ENCODE peak calls at places on chromosomes 12 and 14, in nine cellular contexts. G is WERI-Rb-1, P is Panc1, J is heart right ventricle, Y is A549, F is neural progenitor cell, V is fibroblast of mammary gland, O is small intestine, E is thoracic aorta. L is an unnamed sample.

GRCh38 chr12:63064080-63064479 is 86.9 kb downstream of the AVPR1A start:
- DNase-seq in J (no peak), Y (no peak), V (peak), E (no peak), P (no peak), F (no peak), O (no peak), G (no peak), L (no peak)

GRCh38 chr12:96471368-96472040 is 17.9 kb upstream of the CFAP54 start:
- DNase-seq in O (no peak), V (peak), Y (no peak), P (no peak), G (no peak), E (no peak), F (no peak), J (no peak), L (no peak)

GRCh38 chr14:69665596-69665995 is 54.2 kb downstream of the SUSD6 start:
- DNase-seq in J (no peak), Y (no peak), V (no peak), E (no peak), P (no peak), O (no peak), G (no peak), F (no peak), L (no peak)

GRCh38 chr12:127943481-127944210 is 323.3 kb upstream of the TMEM132C start:
- DNase-seq in J (no peak), F (no peak), Y (no peak), E (no peak), O (no peak), P (no peak), V (no peak), G (no peak), L (no peak)

GRCh38 chr12:32108829-32109228 is 2.2 kb downstream of the BICD1 start:
- DNase-seq in G (no peak), V (no peak), F (no peak), Y (no peak), P (no peak), E (no peak), O (no peak), J (no peak), L (no peak)

GRCh38 chr14:24430143-24430681 is 458 bp downstream of the KHNYN start:
- DNase-seq in J (peak), V (peak), Y (peak), F (peak), G (peak), E (no peak), P (no peak), O (peak), L (peak)

GRCh38 chr12:68612245-68612644 is 1.5 kb downstream of the RAP1B start:
- DNase-seq in J (no peak), G (no peak), E (no peak), F (no peak), P (no peak), Y (no peak), O (peak), V (peak), L (no peak)

GRCh38 chr12:82842480-82842879 is 155.8 kb downstream of the TMTC2 start:
- DNase-seq in P (no peak), F (no peak), J (no peak), O (no peak), V (no peak), E (no peak), G (no peak), Y (no peak), L (no peak)

GRCh38 chr12:125408718-125409117 is 343.5 kb downstream of the AACS start:
- DNase-seq in E (no peak), V (no peak), F (no peak), O (no peak), Y (no peak), J (no peak), P (no peak), G (no peak), L (no peak)

GRCh38 chr12:110022980-110023633 is 23.9 kb downstream of the ANKRD13A start:
- DNase-seq in P (no peak), F (peak), V (peak), E (no peak), O (no peak), Y (no peak), J (no peak), G (no peak), L (no peak)

GRCh38 chr12:67068773-67069450 is 200.2 kb upstream of the CAND1 start:
- DNase-seq in J (no peak), G (peak), F (peak), E (no peak), O (peak), P (no peak), V (peak), Y (peak), L (no peak)

GRCh38 chr14:59332727-59333126 is 132.5 kb downstream of the GPR135 start:
- DNase-seq in Y (peak), F (no peak), J (peak), O (no peak), V (peak), P (no peak), E (no peak), G (no peak), L (no peak)

GRCh38 chr12:6535960-6536847 is 1.9 kb downstream of the GAPDH start:
- DNase-seq in P (no peak), F (no peak), G (no peak), V (no peak), O (peak), J (no peak), E (no peak), Y (no peak), L (no peak)

GRCh38 chr14:25049127-25049558 is 804 bp downstream of the STXBP6 start:
- DNase-seq in Y (no peak), P (no peak), G (no peak), V (no peak), E (no peak), J (no peak), F (no peak), O (peak), L (peak)

GRCh38 chr12:130764475-130765185 is 48.5 kb upstream of the RIMBP2 start:
- DNase-seq in J (no peak), P (peak), E (no peak), O (no peak), G (no peak), V (peak), Y (peak), F (no peak), L (no peak)

GRCh38 chr14:89572566-89573398 is 155.7 kb upstream of the FOXN3 start:
- DNase-seq in J (no peak), G (no peak), V (no peak), P (no peak), F (no peak), E (no peak), O (peak), Y (no peak), L (no peak)

GRCh38 chr12:120091371-120092090 is 25.0 kb downstream of the RAB35 start:
- DNase-seq in P (no peak), O (no peak), V (no peak), Y (no peak), G (no peak), E (no peak), F (no peak), J (no peak), L (no peak)

GRCh38 chr12:7479784-7480183 is 23.8 kb downstream of the CD163 start:
- DNase-seq in P (no peak), O (no peak), E (no peak), J (no peak), Y (no peak), F (no peak), G (no peak), V (peak), L (no peak)

DNA sequence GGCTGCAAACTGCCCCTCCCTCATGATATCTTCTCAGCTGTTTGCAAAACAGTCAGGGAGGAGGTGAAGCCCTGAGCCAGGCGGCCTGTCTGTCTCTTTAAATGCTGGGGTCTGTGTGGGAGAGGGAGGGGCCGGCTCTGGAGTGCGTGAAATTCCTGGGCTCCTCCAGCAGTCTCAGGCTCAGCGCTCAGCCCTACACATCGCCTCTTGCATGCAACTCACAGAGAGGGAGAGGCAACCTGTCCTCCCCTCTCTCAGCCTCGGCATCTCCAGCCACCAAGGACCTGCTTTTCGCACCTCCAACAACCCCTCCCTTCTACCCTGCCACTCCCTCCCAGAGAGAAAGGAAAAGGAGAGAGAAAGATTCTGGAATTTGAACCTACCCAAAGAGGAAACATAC is at the start of gene NRXN3:
- DNase-seq in J (no peak), Y (no peak), V (no peak), P (no peak), O (no peak), G (peak), F (peak), E (no peak), L (peak)
- H3K4me3 ChIP-seq in J (no peak), Y (peak), V (no peak), P (no peak), O (no peak), G (peak), F (peak), E (no peak), L (no peak)

GRCh38 chr14:105488781-105489606 is 2.1 kb upstream of the TEDC1 start:
- DNase-seq in G (no peak), V (no peak), E (no peak), O (no peak), F (peak), J (peak), P (no peak), Y (no peak), L (peak)
- H3K4me3 ChIP-seq in G (peak), V (no peak), E (peak), O (no peak), F (peak), J (no peak), P (peak), Y (peak), L (no peak)

GRCh38 chr12:12056951-12057350 is 13.8 kb upstream of the BCL2L14 start:
- DNase-seq in V (no peak), Y (no peak), J (no peak), G (no peak), O (no peak), P (no peak), E (no peak), F (no peak), L (no peak)

GRCh38 chr12:12051668-12052067 is 19.1 kb upstream of the BCL2L14 start:
- DNase-seq in O (no peak), V (no peak), Y (no peak), E (no peak), F (no peak), G (no peak), J (no peak), P (no peak), L (no peak)

GRCh38 chr12:12054993-12055392 is 15.7 kb upstream of the BCL2L14 start:
- DNase-seq in E (no peak), Y (no peak), F (no peak), J (no peak), P (no peak), O (no peak), G (no peak), V (no peak), L (no peak)
- H3K4me3 ChIP-seq in E (no peak), Y (no peak), F (no peak), J (no peak), P (no peak), O (no peak), G (no peak), V (no peak), L (no peak)

GRCh38 chr14:75539165-75539561 is 16.9 kb downstream of the BATF start:
- DNase-seq in G (no peak), P (no peak), V (no peak), E (no peak), Y (no peak), F (no peak), J (no peak), O (no peak), L (no peak)
- H3K4me3 ChIP-seq in G (no peak), P (no peak), V (no peak), E (no peak), Y (no peak), F (no peak), J (no peak), O (no peak), L (no peak)

GRCh38 chr14:50762931-50763300 is 68.0 kb downstream of the NIN start:
- DNase-seq in P (no peak), E (no peak), G (no peak), V (no peak), O (no peak), J (no peak), Y (no peak), F (no peak), L (no peak)

GRCh38 chr14:50763386-50764007 is 67.5 kb downstream of the NIN start:
- DNase-seq in Y (no peak), O (no peak), J (no peak), F (no peak), E (no peak), G (no peak), P (no peak), V (peak), L (no peak)

GRCh38 chr14:50768693-50769092 is 62.3 kb downstream of the NIN start:
- DNase-seq in J (no peak), Y (no peak), P (no peak), G (no peak), V (peak), E (no peak), O (no peak), F (no peak), L (no peak)

GRCh38 chr14:50768220-50768619 is 62.7 kb downstream of the NIN start:
- DNase-seq in J (no peak), O (no peak), F (no peak), P (no peak), G (no peak), E (no peak), V (no peak), Y (no peak), L (no peak)

DNA sequence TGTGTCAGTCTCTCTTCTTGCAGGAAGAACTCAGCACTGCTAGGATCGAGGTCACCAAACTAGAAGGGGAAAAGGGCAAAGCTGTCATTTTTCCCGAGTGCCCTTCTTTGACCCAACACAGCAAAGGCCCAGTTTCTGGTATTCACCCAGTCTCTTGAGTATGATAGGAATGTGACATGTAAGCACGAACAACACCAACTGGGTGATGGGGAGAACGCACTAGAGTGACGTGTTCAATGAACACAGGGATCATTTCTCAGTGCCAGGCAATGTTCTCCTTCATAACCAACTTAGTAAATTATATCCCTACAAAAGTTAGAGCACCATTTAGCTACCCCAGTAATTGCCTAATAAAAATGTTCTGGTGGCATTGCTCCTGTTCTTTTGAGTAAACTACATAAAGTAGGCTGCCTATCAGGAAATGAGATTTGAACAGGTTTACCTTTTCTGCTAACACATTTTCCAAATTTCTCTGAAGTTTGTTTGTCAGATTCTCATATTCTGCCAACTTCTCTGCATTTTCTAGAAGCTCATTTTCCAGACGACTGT is 64.5 kb downstream of the NIN start:
- DNase-seq in O (no peak), V (peak), Y (no peak), E (no peak), P (no peak), G (no peak), F (no peak), J (no peak), L (no peak)
- H3K4me3 ChIP-seq in O (no peak), V (no peak), Y (no peak), E (no peak), P (no peak), G (no peak), F (no peak), J (no peak), L (no peak)